ENCODE peak calls at places on chromosomes 7 and 10, in five cellular contexts. One of them, this sample, is unnamed.

GRCh38 chr7:156005202-156005821 is 193.0 kb upstream of the SHH start:
- DNase-seq in astrocyte of the spinal cord: no peak
- DNase-seq in fibroblast of the aortic adventitia: no peak
- DNase-seq in MM.1S: no peak
- DNase-seq in HL-60: no peak
- DNase-seq in this sample: no peak

GRCh38 chr7:127021019-127021738 is 231.6 kb downstream of the GRM8 start:
- DNase-seq in fibroblast of the aortic adventitia: no peak
- DNase-seq in MM.1S: no peak
- DNase-seq in astrocyte of the spinal cord: no peak
- DNase-seq in HL-60: no peak
- DNase-seq in this sample: no peak

GRCh38 chr10:88792656-88793055 is 9.9 kb upstream of the LIPM start:
- DNase-seq in fibroblast of the aortic adventitia: peak
- DNase-seq in astrocyte of the spinal cord: peak
- DNase-seq in HL-60: peak
- DNase-seq in MM.1S: no peak
- DNase-seq in this sample: no peak

GRCh38 chr7:158015403-158016116 is 572.1 kb downstream of the PTPRN2 start:
- DNase-seq in astrocyte of the spinal cord: no peak
- DNase-seq in HL-60: no peak
- DNase-seq in MM.1S: no peak
- DNase-seq in fibroblast of the aortic adventitia: no peak
- DNase-seq in this sample: no peak

GRCh38 chr7:2011266-2012043 is 221.3 kb downstream of the MAD1L1 start:
- DNase-seq in astrocyte of the spinal cord: no peak
- DNase-seq in HL-60: no peak
- DNase-seq in MM.1S: no peak
- DNase-seq in fibroblast of the aortic adventitia: no peak
- DNase-seq in this sample: no peak

GRCh38 chr10:87842220-87842641 is 21.1 kb downstream of the KLLN start:
- DNase-seq in HL-60: no peak
- DNase-seq in fibroblast of the aortic adventitia: no peak
- DNase-seq in MM.1S: no peak
- DNase-seq in astrocyte of the spinal cord: no peak
- DNase-seq in this sample: peak

GRCh38 chr7:128810473-128810872 is 18.7 kb downstream of the CCDC136 start:
- DNase-seq in astrocyte of the spinal cord: no peak
- DNase-seq in HL-60: no peak
- DNase-seq in fibroblast of the aortic adventitia: no peak
- DNase-seq in MM.1S: no peak
- DNase-seq in this sample: no peak

GRCh38 chr10:56240471-56240870 is 120.6 kb downstream of the ZWINT start:
- DNase-seq in HL-60: no peak
- DNase-seq in MM.1S: no peak
- DNase-seq in astrocyte of the spinal cord: no peak
- DNase-seq in fibroblast of the aortic adventitia: no peak
- DNase-seq in this sample: no peak

GRCh38 chr10:36801660-36802059 is 323.7 kb upstream of the ANKRD30A start:
- DNase-seq in HL-60: no peak
- DNase-seq in astrocyte of the spinal cord: peak
- DNase-seq in MM.1S: no peak
- DNase-seq in fibroblast of the aortic adventitia: no peak
- DNase-seq in this sample: no peak

GRCh38 chr7:150451833-150452431 is 1.5 kb downstream of the GIMAP8 start:
- DNase-seq in fibroblast of the aortic adventitia: no peak
- DNase-seq in astrocyte of the spinal cord: no peak
- DNase-seq in HL-60: no peak
- DNase-seq in MM.1S: no peak
- DNase-seq in this sample: no peak

GRCh38 chr10:11870461-11870780 is 47.3 kb downstream of the PROSER2 start:
- DNase-seq in fibroblast of the aortic adventitia: no peak
- DNase-seq in MM.1S: no peak
- DNase-seq in astrocyte of the spinal cord: no peak
- DNase-seq in HL-60: no peak
- DNase-seq in this sample: no peak

GRCh38 chr7:22793593-22794462 is 28.8 kb downstream of the TOMM7 start:
- DNase-seq in astrocyte of the spinal cord: no peak
- DNase-seq in MM.1S: no peak
- DNase-seq in HL-60: no peak
- DNase-seq in fibroblast of the aortic adventitia: peak
- DNase-seq in this sample: no peak

GRCh38 chr7:28347462-28347861 is 64.9 kb upstream of the CREB5 start:
- DNase-seq in astrocyte of the spinal cord: no peak
- DNase-seq in HL-60: no peak
- DNase-seq in MM.1S: no peak
- DNase-seq in fibroblast of the aortic adventitia: peak
- DNase-seq in this sample: no peak

GRCh38 chr7:113392841-113393540 is 274.6 kb upstream of the SMIM30 start:
- DNase-seq in astrocyte of the spinal cord: no peak
- DNase-seq in MM.1S: no peak
- DNase-seq in HL-60: no peak
- DNase-seq in fibroblast of the aortic adventitia: no peak
- DNase-seq in this sample: no peak

GRCh38 chr10:63503395-63503794 is 17.8 kb upstream of the REEP3 start:
- DNase-seq in HL-60: no peak
- DNase-seq in astrocyte of the spinal cord: no peak
- DNase-seq in fibroblast of the aortic adventitia: peak
- DNase-seq in MM.1S: no peak
- DNase-seq in this sample: no peak

GRCh38 chr10:63502832-63503231 is 18.4 kb upstream of the REEP3 start:
- DNase-seq in fibroblast of the aortic adventitia: no peak
- DNase-seq in HL-60: no peak
- DNase-seq in MM.1S: no peak
- DNase-seq in astrocyte of the spinal cord: no peak
- DNase-seq in this sample: no peak

GRCh38 chr10:63506554-63506953 is 14.6 kb upstream of the REEP3 start:
- DNase-seq in MM.1S: no peak
- DNase-seq in astrocyte of the spinal cord: no peak
- DNase-seq in fibroblast of the aortic adventitia: no peak
- DNase-seq in HL-60: no peak
- DNase-seq in this sample: no peak

GRCh38 chr10:63505562-63505961 is 15.6 kb upstream of the REEP3 start:
- DNase-seq in MM.1S: no peak
- DNase-seq in astrocyte of the spinal cord: no peak
- DNase-seq in HL-60: no peak
- DNase-seq in fibroblast of the aortic adventitia: no peak
- DNase-seq in this sample: no peak

DNA sequence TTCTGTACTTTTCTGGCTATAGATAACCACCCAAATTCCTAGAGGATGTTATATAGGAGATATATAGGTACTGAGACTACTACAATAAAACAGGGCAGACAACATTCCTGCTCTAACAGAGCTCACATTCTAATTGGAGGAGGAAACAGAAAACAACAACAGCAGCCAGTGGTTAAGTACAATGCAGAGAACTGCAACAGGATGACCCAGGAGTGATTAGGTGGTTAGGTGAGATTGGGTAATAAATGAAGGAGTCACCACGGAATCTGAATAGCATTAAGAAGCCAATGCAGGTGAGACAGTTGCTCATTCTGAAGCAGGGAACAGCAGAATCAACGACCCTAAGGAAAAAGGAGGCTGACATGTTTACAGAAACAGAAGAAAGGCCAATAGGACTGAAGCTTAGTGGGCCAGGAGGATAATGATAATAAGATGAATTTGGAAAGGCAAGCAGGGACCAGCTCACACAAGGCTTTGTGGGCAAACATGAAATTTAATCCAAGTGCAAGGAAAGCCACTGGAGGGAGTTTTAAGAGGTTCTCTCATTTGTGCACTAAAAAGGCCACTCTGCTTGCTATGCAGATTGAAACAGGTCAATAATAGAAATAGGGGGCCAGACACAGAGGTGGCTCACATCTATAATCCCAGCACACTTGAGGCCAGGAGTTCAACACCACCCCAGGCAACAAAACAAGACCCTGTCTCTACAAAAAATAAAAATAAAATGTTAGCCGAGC is 16.9 kb upstream of the REEP3 start:
- DNase-seq in astrocyte of the spinal cord: no peak
- DNase-seq in HL-60: no peak
- DNase-seq in MM.1S: no peak
- DNase-seq in fibroblast of the aortic adventitia: no peak
- DNase-seq in this sample: no peak
- TF ChIP-seq CTCF in astrocyte of the spinal cord: no peak
- TF ChIP-seq CTCF in HL-60: no peak
- TF ChIP-seq CTCF in MM.1S: no peak
- TF ChIP-seq CTCF in fibroblast of the aortic adventitia: no peak
- TF ChIP-seq CTCF in this sample: no peak

GRCh38 chr10:102121739-102122372 is 1.7 kb upstream of the LDB1 start:
- DNase-seq in HL-60: no peak
- DNase-seq in fibroblast of the aortic adventitia: peak
- DNase-seq in astrocyte of the spinal cord: peak
- DNase-seq in MM.1S: no peak
- DNase-seq in this sample: no peak
- TF ChIP-seq CTCF in HL-60: no peak
- TF ChIP-seq CTCF in fibroblast of the aortic adventitia: peak
- TF ChIP-seq CTCF in astrocyte of the spinal cord: peak
- TF ChIP-seq CTCF in MM.1S: no peak
- TF ChIP-seq CTCF in this sample: no peak

GRCh38 chr10:66301078-66301477 is 624.8 kb upstream of the LRRTM3 start:
- DNase-seq in MM.1S: no peak
- DNase-seq in fibroblast of the aortic adventitia: no peak
- DNase-seq in astrocyte of the spinal cord: no peak
- DNase-seq in HL-60: no peak
- DNase-seq in this sample: no peak
- TF ChIP-seq CTCF in MM.1S: no peak
- TF ChIP-seq CTCF in fibroblast of the aortic adventitia: no peak
- TF ChIP-seq CTCF in astrocyte of the spinal cord: no peak
- TF ChIP-seq CTCF in HL-60: no peak
- TF ChIP-seq CTCF in this sample: no peak

DNA sequence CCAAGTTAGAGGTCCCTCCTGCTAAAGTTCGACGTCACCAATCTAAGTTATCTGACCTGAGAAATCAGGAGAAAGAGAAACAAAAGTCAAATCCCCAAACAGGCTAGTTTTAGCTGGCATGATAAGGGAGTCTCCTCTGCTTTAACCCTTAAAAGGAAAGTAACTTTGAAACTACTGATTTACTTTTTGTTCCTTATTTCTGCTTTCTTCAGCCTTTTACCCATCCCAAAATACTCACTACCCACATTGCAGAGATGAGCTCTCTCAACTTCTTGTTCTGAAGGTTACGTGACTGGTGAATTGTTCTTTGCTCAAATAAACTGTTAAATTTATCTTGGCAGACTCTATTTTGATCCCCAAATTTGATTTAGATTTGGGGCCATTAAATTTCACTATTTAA is 40.0 kb downstream of the AVL9 start:
- DNase-seq in astrocyte of the spinal cord: no peak
- DNase-seq in HL-60: no peak
- DNase-seq in fibroblast of the aortic adventitia: no peak
- DNase-seq in MM.1S: no peak
- DNase-seq in this sample: no peak
- TF ChIP-seq CTCF in astrocyte of the spinal cord: no peak
- TF ChIP-seq CTCF in HL-60: no peak
- TF ChIP-seq CTCF in fibroblast of the aortic adventitia: no peak
- TF ChIP-seq CTCF in MM.1S: no peak
- TF ChIP-seq CTCF in this sample: no peak